ENCODE peak calls at places on chromosomes 3 and 15, in four cellular contexts. V is transverse colon, P is endodermal cell, L is endothelial cell. E is an unnamed sample.

GRCh38 chr3:62723636-62724217 is 151.5 kb downstream of the CADPS start:
- DNase-seq in V (no peak), P (peak), L (no peak), E (peak)

GRCh38 chr3:101119535-101119934 is 126.3 kb upstream of the ABI3BP start:
- DNase-seq in V (no peak), P (no peak), L (no peak), E (no peak)

GRCh38 chr15:50247819-50248650 is 17.5 kb downstream of the HDC start:
- DNase-seq in V (peak), P (no peak), L (no peak), E (no peak)

GRCh38 chr3:8882171-8882593 is 81.1 kb downstream of the RAD18 start:
- DNase-seq in V (no peak), P (peak), L (peak), E (peak)

GRCh38 chr15:60021589-60022378 is 17.7 kb downstream of the FOXB1 start:
- DNase-seq in V (no peak), P (no peak), L (no peak), E (no peak)

GRCh38 chr3:150733373-150733935 is 29.5 kb downstream of the SIAH2 start:
- DNase-seq in V (no peak), P (peak), L (no peak), E (no peak)

GRCh38 chr3:50294089-50294488 is 1.9 kb upstream of the IFRD2 start:
- DNase-seq in V (no peak), P (no peak), L (no peak), E (no peak)

GRCh38 chr3:105274958-105275357 is 91.8 kb upstream of the ALCAM start:
- DNase-seq in V (no peak), P (no peak), L (no peak), E (no peak)

GRCh38 chr15:70051948-70052633 is 45.6 kb downstream of the TLE3 start:
- DNase-seq in V (no peak), P (no peak), L (no peak), E (no peak)

GRCh38 chr15:68431792-68432401 is at the start of gene ITGA11:
- DNase-seq in V (peak), P (peak), L (peak), E (peak)

GRCh38 chr15:101107625-101108457 is 144.0 kb downstream of the CHSY1 start:
- DNase-seq in V (no peak), P (peak), L (no peak), E (no peak)

GRCh38 chr15:83346342-83346741 is 61.9 kb upstream of the BNC1 start:
- DNase-seq in V (no peak), P (no peak), L (no peak), E (no peak)

GRCh38 chr15:98789020-98789419 is 140.7 kb downstream of the IGF1R start:
- DNase-seq in V (no peak), P (no peak), L (no peak), E (no peak)

GRCh38 chr3:31911124-31911523 is 69.9 kb downstream of the OSBPL10 start:
- DNase-seq in V (no peak), P (no peak), L (no peak), E (no peak)

GRCh38 chr3:30508319-30508718 is 98.1 kb upstream of the TGFBR2 start:
- DNase-seq in V (no peak), P (no peak), L (no peak), E (no peak)

GRCh38 chr15:100297812-100298211 is 44.0 kb downstream of the ADAMTS17 start:
- DNase-seq in V (no peak), P (peak), L (no peak), E (no peak)

GRCh38 chr3:58560771-58561311 is 16.4 kb downstream of the FAM107A start:
- DNase-seq in V (no peak), P (peak), L (peak), E (peak)

GRCh38 chr15:63212050-63212973 is 22.9 kb downstream of the RAB8B start:
- DNase-seq in V (no peak), P (no peak), L (no peak), E (no peak)

GRCh38 chr3:146065573-146066006 is 95.4 kb downstream of the PLOD2 start:
- DNase-seq in V (no peak), P (no peak), L (peak), E (no peak)

GRCh38 chr15:99755692-99756409 is 22.6 kb upstream of the LYSMD4 start:
- DNase-seq in V (peak), P (peak), L (peak), E (peak)

GRCh38 chr15:65902373-65902772 is 33.1 kb downstream of the RAB11A start:
- DNase-seq in V (peak), P (no peak), L (no peak), E (peak)

GRCh38 chr15:93349146-93349545 is 260.1 kb upstream of the RGMA start:
- DNase-seq in V (no peak), P (no peak), L (no peak), E (no peak)

GRCh38 chr3:149247025-149247710 is 25.5 kb upstream of the CP start:
- DNase-seq in V (no peak), P (no peak), L (no peak), E (no peak)

GRCh38 chr15:73244333-73244732 is 124.4 kb downstream of the HCN4 start:
- DNase-seq in V (no peak), P (peak), L (no peak), E (peak)

GRCh38 chr3:48999085-48999858 is 7.9 kb upstream of the WDR6 start:
- DNase-seq in V (no peak), P (no peak), L (no peak), E (no peak)

GRCh38 chr3:124763644-124764358 is 33.5 kb downstream of the UMPS start:
- DNase-seq in V (no peak), P (peak), L (no peak), E (no peak)

GRCh38 chr15:69548367-69548766 is 95.7 kb downstream of the RPLP1 start:
- DNase-seq in V (no peak), P (no peak), L (no peak), E (no peak)

GRCh38 chr3:32217339-32217738 is 21.1 kb upstream of the CMTM8 start:
- DNase-seq in V (no peak), P (no peak), L (no peak), E (no peak)

GRCh38 chr3:72123908-72124441 is 339.0 kb upstream of the PROK2 start:
- DNase-seq in V (peak), P (no peak), L (no peak), E (no peak)

GRCh38 chr3:46542801-46543201 is 23.3 kb downstream of the LRRC2 start:
- DNase-seq in V (no peak), P (no peak), L (no peak), E (no peak)

GRCh38 chr15:71302861-71303410 is 187.7 kb downstream of the THSD4 start:
- DNase-seq in V (no peak), P (no peak), L (no peak), E (no peak)

GRCh38 chr15:85003593-85004312 is 22.1 kb downstream of the PDE8A start:
- DNase-seq in V (no peak), P (no peak), L (no peak), E (no peak)

GRCh38 chr15:42727740-42728355 is 9.1 kb downstream of the CDAN1 start:
- DNase-seq in V (no peak), P (no peak), L (no peak), E (no peak)

DNA sequence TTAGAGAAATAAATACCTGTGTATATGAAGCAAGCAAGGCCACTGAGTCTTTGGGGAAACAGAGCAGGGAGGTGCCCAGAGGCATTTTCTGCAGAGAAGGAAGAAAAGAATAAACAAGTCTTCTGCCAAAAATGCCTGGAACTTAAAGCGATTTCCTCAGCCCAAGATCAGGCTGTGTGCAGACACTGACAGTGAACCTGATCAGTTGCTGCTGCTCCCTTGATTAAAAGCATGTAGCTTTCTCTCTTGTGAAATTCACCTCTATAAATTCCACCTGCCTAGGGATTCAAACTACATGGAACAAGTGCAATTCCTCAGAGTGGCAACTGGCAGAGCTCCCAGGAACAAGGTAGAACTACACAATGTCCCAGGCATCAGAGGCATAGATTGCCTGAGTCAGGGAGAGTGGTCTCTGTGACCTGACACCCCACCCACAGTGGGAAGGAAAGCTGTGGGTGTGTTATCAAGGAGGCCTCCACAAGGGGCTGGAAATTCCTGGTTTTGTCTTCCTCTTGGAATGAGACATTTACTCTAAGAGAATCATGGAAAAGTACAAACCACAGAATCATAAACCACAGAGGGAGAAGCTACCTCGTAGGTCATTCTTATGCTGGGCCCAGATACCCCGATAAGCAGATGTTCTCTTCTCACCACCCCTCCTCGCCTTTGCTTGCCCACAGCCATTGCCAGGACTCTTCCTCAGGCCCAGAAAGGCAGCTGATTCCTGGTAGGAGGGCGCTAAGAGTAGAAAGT is 1.8 kb upstream of the ZBTB38 start:
- DNase-seq in V (peak), P (no peak), L (no peak), E (no peak)
- TF ChIP-seq CTCF in V (peak), P (no peak), L (no peak), E (no peak)

GRCh38 chr3:12556723-12557471 is at the start of gene MKRN2:
- DNase-seq in V (peak), P (peak), L (peak), E (peak)
- TF ChIP-seq CTCF in V (no peak), P (no peak), L (no peak), E (no peak)

GRCh38 chr3:107643038-107643883 is 120.5 kb downstream of the BBX start:
- DNase-seq in V (no peak), P (peak), L (no peak), E (no peak)
- TF ChIP-seq CTCF in V (no peak), P (peak), L (no peak), E (peak)

GRCh38 chr3:183159319-183159718 is 3.2 kb downstream of the LAMP3 start:
- DNase-seq in V (no peak), P (peak), L (no peak), E (no peak)
- TF ChIP-seq CTCF in V (no peak), P (peak), L (no peak), E (peak)

GRCh38 chr3:151838574-151839312 is 24.8 kb downstream of the AADAC start:
- DNase-seq in V (peak), P (peak), L (peak), E (peak)
- TF ChIP-seq CTCF in V (peak), P (peak), L (peak), E (peak)

DNA sequence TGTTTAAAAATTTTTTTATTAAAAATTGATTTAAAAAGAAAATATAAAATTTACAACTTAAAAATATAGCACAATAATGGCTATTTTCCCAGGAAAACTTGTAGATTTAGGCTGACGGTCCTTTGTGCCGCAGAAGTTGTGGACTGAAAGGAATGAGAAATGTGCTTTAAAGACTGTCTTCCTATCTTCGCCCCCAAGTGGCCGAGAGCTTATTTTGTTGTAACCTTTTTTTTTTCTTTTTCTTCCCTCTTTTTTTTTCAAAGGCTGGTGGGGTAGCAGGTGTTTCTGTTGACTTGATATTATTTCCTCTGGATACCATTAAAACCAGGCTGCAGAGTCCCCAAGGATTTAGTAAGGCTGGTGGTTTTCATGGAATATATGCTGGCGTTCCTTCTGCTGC is 15.5 kb downstream of the SLC25A26 start:
- DNase-seq in V (no peak), P (peak), L (no peak), E (no peak)
- TF ChIP-seq CTCF in V (no peak), P (peak), L (peak), E (peak)

DNA sequence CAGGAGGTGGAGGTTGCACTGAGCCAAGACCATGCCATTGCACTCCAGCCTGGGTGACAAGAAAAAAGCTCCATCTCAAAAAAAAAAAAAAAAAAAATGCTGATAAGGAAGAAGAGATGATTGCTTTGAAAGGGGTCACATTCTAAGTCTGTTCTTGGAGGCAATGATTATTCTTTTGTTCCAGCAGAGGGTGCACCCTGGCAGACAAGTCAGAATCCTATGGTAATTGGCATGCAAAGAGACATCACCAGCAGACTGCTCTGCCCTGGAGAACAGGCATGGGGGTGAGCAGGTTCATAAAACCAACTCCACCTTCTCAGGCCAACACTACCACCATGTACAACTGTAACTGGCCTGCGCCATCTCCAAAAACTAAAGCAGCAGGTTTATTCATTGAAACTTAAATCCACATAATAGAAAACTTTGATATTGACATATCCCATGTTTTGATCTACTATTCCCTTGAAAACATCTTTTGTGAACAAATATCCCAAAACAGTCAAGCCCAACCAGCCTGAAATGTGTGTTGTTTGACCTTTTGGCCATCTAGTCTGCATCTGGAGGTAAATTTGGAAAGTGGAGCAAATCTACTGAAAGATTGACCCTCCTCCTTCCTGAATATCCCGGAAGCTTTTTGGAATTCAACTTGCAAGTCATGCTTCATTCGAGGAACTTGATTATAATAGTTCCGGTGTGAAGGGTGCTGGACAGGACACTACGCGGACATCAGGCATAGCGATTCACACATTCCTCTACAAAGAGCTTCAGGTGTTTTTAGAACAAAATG is 100.3 kb downstream of the MECOM start:
- DNase-seq in V (no peak), P (no peak), L (no peak), E (no peak)
- TF ChIP-seq CTCF in V (no peak), P (peak), L (no peak), E (no peak)